ENCODE peak calls at places on chromosomes 16 and 17, in six cellular contexts. R is thoracic aorta, C is mammary epithelial cell, K is H9, T is GM10248, N is astrocyte of the cerebellum. W is an unnamed sample.
A peak's percentile ranks its signal among the peaks of the same experiment; 100 is the strongest.

GRCh38 chr16:25045696-25046381 is 30.7 kb upstream of the ARHGAP17 start:
- DNase-seq in C (peak; percentile 53), R (no peak), N (no peak), T (no peak), K (no peak), W (no peak)

GRCh38 chr16:67026570-67026969 is 2.4 kb upstream of the CBFB start:
- DNase-seq in R (no peak), T (no peak), C (no peak), N (no peak), K (no peak), W (no peak)

GRCh38 chr17:45388604-45389325 is 43.9 kb downstream of the ARHGAP27 start:
- DNase-seq in N (no peak), R (no peak), C (peak; percentile 32), T (no peak), K (no peak), W (no peak)

GRCh38 chr17:8189041-8189710 is 804 bp downstream of the BORCS6 start:
- DNase-seq in N (no peak), C (no peak), T (no peak), K (no peak), R (no peak), W (peak; percentile 9)

GRCh38 chr17:2025622-2026309 is 632 bp upstream of the RTN4RL1 start:
- DNase-seq in T (peak; percentile 55), R (no peak), K (peak; percentile 75), N (no peak), C (peak; percentile 60), W (peak; percentile 78)

GRCh38 chr16:31876955-31877828 is 3.6 kb downstream of the ZNF267 start:
- DNase-seq in C (peak; percentile 98), T (peak; percentile 63), K (no peak), R (no peak), N (peak; percentile 78), W (peak; percentile 75)

GRCh38 chr16:27774779-27775178 is 224.8 kb downstream of the KATNIP start:
- DNase-seq in N (no peak), K (no peak), R (no peak), T (no peak), C (no peak), W (no peak)

GRCh38 chr17:67218385-67218950 is 26.5 kb downstream of the HELZ start:
- DNase-seq in C (peak; percentile 52), N (no peak), K (no peak), R (no peak), T (no peak), W (no peak)

GRCh38 chr17:77875051-77875780 is 83.3 kb upstream of the TNRC6C start:
- DNase-seq in T (no peak), N (peak; percentile 82), K (no peak), R (no peak), C (peak; percentile 6), W (no peak)

GRCh38 chr17:19382581-19383444 is 4.2 kb downstream of the MFAP4 start:
- DNase-seq in T (no peak), R (no peak), K (no peak), N (no peak), C (no peak), W (no peak)

GRCh38 chr17:27818311-27819170 is 18.2 kb upstream of the NOS2 start:
- DNase-seq in R (no peak), N (no peak), C (no peak), T (no peak), K (no peak), W (no peak)

GRCh38 chr16:87468550-87468949 is 24.3 kb downstream of the ZCCHC14 start:
- DNase-seq in C (no peak), R (no peak), K (no peak), N (no peak), T (no peak), W (no peak)

GRCh38 chr17:83176956-83177583 is 97.7 kb downstream of the METRNL start:
- DNase-seq in N (no peak), R (no peak), T (no peak), K (no peak), C (no peak), W (no peak)

GRCh38 chr16:4767872-4768548 is 1.0 kb upstream of the ZNF500 start:
- DNase-seq in T (no peak), N (no peak), K (no peak), C (peak; percentile 65), R (no peak), W (peak; percentile 53)

GRCh38 chr17:61447358-61447757 is 4.9 kb upstream of the TBX4 start:
- DNase-seq in C (no peak), R (no peak), N (no peak), K (no peak), T (no peak), W (no peak)

GRCh38 chr17:79330229-79330628 is 255.6 kb downstream of the ENGASE start:
- DNase-seq in N (no peak), R (no peak), K (no peak), T (no peak), C (no peak), W (no peak)

GRCh38 chr17:36849871-36850348 is 87.4 kb upstream of the LHX1 start:
- DNase-seq in K (no peak), N (peak; percentile 9), R (no peak), T (peak; percentile 58), C (peak; percentile 58), W (peak; percentile 91)

GRCh38 chr16:72066747-72067146 is 3.7 kb downstream of the HPR start:
- DNase-seq in N (peak; percentile 18), K (no peak), C (peak; percentile 15), T (peak; percentile 29), R (no peak), W (peak; percentile 54)

GRCh38 chr16:23182675-23183485 is at the start of gene SCNN1G:
- DNase-seq in N (no peak), T (peak; percentile 27), K (peak; percentile 42), C (peak; percentile 12), R (no peak), W (peak; percentile 23)

DNA sequence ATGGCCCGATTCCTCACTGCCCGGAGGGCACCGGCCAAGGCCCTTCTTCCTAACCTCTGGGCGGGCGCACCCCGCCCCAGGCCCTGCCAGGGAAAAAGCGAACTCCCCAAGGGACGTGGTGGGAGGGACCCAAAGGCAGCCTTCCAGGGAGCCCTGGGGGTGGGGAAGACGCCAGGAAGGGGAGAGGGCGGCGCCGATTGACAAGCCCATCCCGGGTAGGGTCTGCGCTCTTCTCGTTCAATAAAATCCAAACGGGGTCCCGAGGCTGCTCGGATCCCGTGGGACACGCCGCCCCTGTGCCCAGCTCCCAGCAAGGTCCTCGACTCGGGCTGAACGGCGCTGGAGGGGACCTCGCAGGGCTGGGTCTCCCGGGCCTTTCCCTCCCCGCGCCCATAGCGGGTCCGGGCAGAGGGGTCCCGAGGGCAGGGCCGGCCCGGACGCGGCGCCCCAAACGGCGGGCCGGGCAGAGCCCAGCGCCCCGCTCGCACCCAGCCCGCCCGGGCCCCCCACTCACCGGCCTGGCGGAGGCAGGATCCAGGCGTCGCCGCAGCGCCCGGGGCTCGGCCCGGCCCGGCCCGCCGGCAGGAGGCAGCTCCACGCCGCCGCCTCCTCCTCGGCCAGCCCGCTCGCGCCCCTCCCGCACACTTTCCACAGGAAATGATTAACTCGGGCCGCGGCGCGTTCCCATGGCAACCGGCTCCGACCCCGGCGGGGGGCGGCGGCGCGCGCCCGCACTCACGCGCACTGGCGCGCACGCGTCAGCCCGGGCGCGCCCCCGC is at the start of gene KIFC3:
- DNase-seq in K (peak; percentile 49), C (peak; percentile 50), N (no peak), T (peak; percentile 69), R (peak; percentile 65), W (peak; percentile 67)
- TF ChIP-seq CTCF in K (no peak), C (no peak), N (no peak), T (peak; percentile 15), R (no peak), W (peak; percentile 15)

DNA sequence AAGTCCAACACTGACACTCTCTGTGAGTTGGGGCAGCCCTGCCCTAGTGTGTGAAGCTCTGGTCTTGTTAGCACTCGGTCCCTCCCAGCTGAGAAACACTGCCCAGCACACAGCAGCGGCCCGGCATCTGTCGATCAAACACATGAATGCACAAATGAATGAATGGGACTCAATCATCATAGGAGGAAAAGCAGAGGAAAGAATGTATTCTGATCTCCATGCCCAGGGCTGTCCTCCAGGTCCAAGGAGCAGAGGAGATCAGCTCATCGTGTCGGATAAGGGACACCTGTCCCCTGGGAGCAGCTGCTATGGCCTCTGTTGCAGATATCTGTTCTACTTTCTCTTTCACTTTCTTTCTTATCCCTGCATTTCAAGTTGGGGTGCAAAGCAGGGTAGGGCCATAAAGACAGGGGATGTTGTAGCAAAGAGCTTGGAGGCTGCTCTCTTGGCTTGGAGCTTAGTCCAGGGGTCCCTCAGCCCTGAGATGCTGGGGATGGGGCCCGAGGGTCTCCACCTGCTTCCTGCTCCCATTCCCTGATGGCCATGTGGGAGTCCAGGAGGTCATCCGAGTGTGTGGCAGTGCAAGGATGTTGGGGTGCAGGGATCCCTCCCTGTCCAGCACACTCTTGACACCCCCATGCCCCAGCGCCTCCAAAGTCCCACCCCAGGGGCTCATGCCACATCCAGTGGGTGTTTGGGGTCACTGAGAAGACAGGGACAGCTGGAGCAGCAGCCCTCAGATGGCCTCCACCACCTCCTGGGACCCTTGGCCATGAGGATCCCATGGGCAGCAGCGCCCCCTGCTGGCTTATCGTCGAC is 88.2 kb downstream of the IRF8 start:
- DNase-seq in R (no peak), N (no peak), K (peak; percentile 63), T (peak; percentile 80), C (no peak), W (peak; percentile 4)
- TF ChIP-seq CTCF in R (peak; percentile 37), N (no peak), K (peak; percentile 55), T (peak; percentile 22), C (no peak), W (peak; percentile 54)

GRCh38 chr17:33024688-33025486 is 33.2 kb downstream of the SPACA3 start:
- DNase-seq in N (no peak), K (peak; percentile 31), R (no peak), T (no peak), C (no peak), W (no peak)

GRCh38 chr17:33033176-33033575 is 41.5 kb downstream of the SPACA3 start:
- DNase-seq in K (no peak), R (no peak), C (no peak), T (no peak), N (no peak), W (no peak)

GRCh38 chr17:33028061-33028460 is 36.4 kb downstream of the SPACA3 start:
- DNase-seq in C (no peak), T (no peak), N (no peak), R (no peak), K (no peak), W (no peak)

GRCh38 chr17:33023790-33024189 is 32.1 kb downstream of the SPACA3 start:
- DNase-seq in C (no peak), N (no peak), K (peak; percentile 61), R (no peak), T (no peak), W (no peak)

GRCh38 chr17:33028778-33029177 is 37.1 kb downstream of the SPACA3 start:
- DNase-seq in T (no peak), K (no peak), R (no peak), C (no peak), N (no peak), W (no peak)
- TF ChIP-seq CTCF in T (no peak), K (no peak), R (no peak), C (no peak), N (no peak), W (no peak)

GRCh38 chr17:58215685-58216084 is 3.4 kb downstream of the MKS1 start:
- DNase-seq in N (no peak), T (no peak), K (no peak), R (no peak), C (no peak), W (peak; percentile 17)

GRCh38 chr17:58207451-58207850 is 11.6 kb downstream of the MKS1 start:
- DNase-seq in R (no peak), T (no peak), N (no peak), K (no peak), C (no peak), W (no peak)

GRCh38 chr17:58208344-58208743 is 10.7 kb downstream of the MKS1 start:
- DNase-seq in K (peak; percentile 16), T (no peak), R (no peak), N (no peak), C (no peak), W (no peak)

GRCh38 chr17:58205936-58206335 is 13.1 kb downstream of the MKS1 start:
- DNase-seq in C (no peak), T (no peak), K (no peak), N (no peak), R (no peak), W (no peak)

GRCh38 chr17:58210922-58211321 is 8.1 kb downstream of the MKS1 start:
- DNase-seq in N (no peak), C (no peak), R (no peak), K (no peak), T (no peak), W (no peak)
- TF ChIP-seq CTCF in N (peak; percentile 8), C (no peak), R (no peak), K (peak; percentile 56), T (peak; percentile 21), W (no peak)